ENCODE peak calls at places on chromosomes 16 and 17, in five cellular contexts. One of them, this sample, is unnamed.

GRCh38 chr17:48637323-48638260 is 11.4 kb upstream of the HOXB9 start:
- DNase-seq in Peyer's patch: no peak
- DNase-seq in HEK293T: no peak
- DNase-seq in brain microvascular endothelial cell: no peak
- DNase-seq in stimulated activated CD8-positive, alpha-beta memory T cell treated with anti-CD3 and anti-CD28 coated beads, Interleukin-12 subunit alpha, Interleukin-12 subunit beta, amount 100 ng/mL, for 1 hour: no peak
- DNase-seq in this sample: no peak

GRCh38 chr17:43722921-43723665 is 35.5 kb downstream of the SOST start:
- DNase-seq in Peyer's patch: no peak
- DNase-seq in stimulated activated CD8-positive, alpha-beta memory T cell treated with anti-CD3 and anti-CD28 coated beads, Interleukin-12 subunit alpha, Interleukin-12 subunit beta, amount 100 ng/mL, for 1 hour: no peak
- DNase-seq in brain microvascular endothelial cell: no peak
- DNase-seq in HEK293T: no peak
- DNase-seq in this sample: no peak

GRCh38 chr16:68282064-68282452 is 17.7 kb downstream of the SLC7A6 start:
- DNase-seq in HEK293T: no peak
- DNase-seq in stimulated activated CD8-positive, alpha-beta memory T cell treated with anti-CD3 and anti-CD28 coated beads, Interleukin-12 subunit alpha, Interleukin-12 subunit beta, amount 100 ng/mL, for 1 hour: no peak
- DNase-seq in brain microvascular endothelial cell: no peak
- DNase-seq in Peyer's patch: no peak
- DNase-seq in this sample: no peak

GRCh38 chr17:27630607-27631408 is at the start of gene LGALS9:
- DNase-seq in HEK293T: no peak
- DNase-seq in Peyer's patch: peak; percentile 57
- DNase-seq in brain microvascular endothelial cell: peak; percentile 32
- DNase-seq in stimulated activated CD8-positive, alpha-beta memory T cell treated with anti-CD3 and anti-CD28 coated beads, Interleukin-12 subunit alpha, Interleukin-12 subunit beta, amount 100 ng/mL, for 1 hour: peak; percentile 7
- DNase-seq in this sample: no peak

GRCh38 chr16:19330801-19331484 is 45.4 kb downstream of the CLEC19A start:
- DNase-seq in brain microvascular endothelial cell: peak; percentile 14
- DNase-seq in Peyer's patch: no peak
- DNase-seq in HEK293T: no peak
- DNase-seq in stimulated activated CD8-positive, alpha-beta memory T cell treated with anti-CD3 and anti-CD28 coated beads, Interleukin-12 subunit alpha, Interleukin-12 subunit beta, amount 100 ng/mL, for 1 hour: no peak
- DNase-seq in this sample: no peak

GRCh38 chr17:50280068-50280467 is 5.8 kb downstream of the TMEM92 start:
- DNase-seq in brain microvascular endothelial cell: no peak
- DNase-seq in HEK293T: no peak
- DNase-seq in Peyer's patch: no peak
- DNase-seq in stimulated activated CD8-positive, alpha-beta memory T cell treated with anti-CD3 and anti-CD28 coated beads, Interleukin-12 subunit alpha, Interleukin-12 subunit beta, amount 100 ng/mL, for 1 hour: no peak
- DNase-seq in this sample: no peak

GRCh38 chr16:10581507-10581906 is 1.1 kb upstream of the EMP2 start:
- DNase-seq in Peyer's patch: no peak
- DNase-seq in brain microvascular endothelial cell: no peak
- DNase-seq in HEK293T: no peak
- DNase-seq in stimulated activated CD8-positive, alpha-beta memory T cell treated with anti-CD3 and anti-CD28 coated beads, Interleukin-12 subunit alpha, Interleukin-12 subunit beta, amount 100 ng/mL, for 1 hour: no peak
- DNase-seq in this sample: no peak

GRCh38 chr16:988465-989353 is 7.1 kb downstream of the SOX8 start:
- DNase-seq in stimulated activated CD8-positive, alpha-beta memory T cell treated with anti-CD3 and anti-CD28 coated beads, Interleukin-12 subunit alpha, Interleukin-12 subunit beta, amount 100 ng/mL, for 1 hour: no peak
- DNase-seq in Peyer's patch: no peak
- DNase-seq in brain microvascular endothelial cell: no peak
- DNase-seq in HEK293T: no peak
- DNase-seq in this sample: no peak

GRCh38 chr16:386641-387156 is 4.9 kb upstream of the PGAP6 start:
- DNase-seq in HEK293T: no peak
- DNase-seq in Peyer's patch: no peak
- DNase-seq in stimulated activated CD8-positive, alpha-beta memory T cell treated with anti-CD3 and anti-CD28 coated beads, Interleukin-12 subunit alpha, Interleukin-12 subunit beta, amount 100 ng/mL, for 1 hour: no peak
- DNase-seq in brain microvascular endothelial cell: no peak
- DNase-seq in this sample: no peak

GRCh38 chr16:5064915-5065314 is 841 bp downstream of the C16orf89 start:
- DNase-seq in Peyer's patch: no peak
- DNase-seq in brain microvascular endothelial cell: peak; percentile 26
- DNase-seq in HEK293T: no peak
- DNase-seq in stimulated activated CD8-positive, alpha-beta memory T cell treated with anti-CD3 and anti-CD28 coated beads, Interleukin-12 subunit alpha, Interleukin-12 subunit beta, amount 100 ng/mL, for 1 hour: no peak
- DNase-seq in this sample: no peak

GRCh38 chr16:2949705-2950399 is 14.2 kb upstream of the KREMEN2 start:
- DNase-seq in HEK293T: no peak
- DNase-seq in brain microvascular endothelial cell: no peak
- DNase-seq in stimulated activated CD8-positive, alpha-beta memory T cell treated with anti-CD3 and anti-CD28 coated beads, Interleukin-12 subunit alpha, Interleukin-12 subunit beta, amount 100 ng/mL, for 1 hour: no peak
- DNase-seq in Peyer's patch: no peak
- DNase-seq in this sample: no peak

GRCh38 chr17:1010086-1010450 is 13.1 kb downstream of the TIMM22 start:
- DNase-seq in Peyer's patch: no peak
- DNase-seq in HEK293T: no peak
- DNase-seq in stimulated activated CD8-positive, alpha-beta memory T cell treated with anti-CD3 and anti-CD28 coated beads, Interleukin-12 subunit alpha, Interleukin-12 subunit beta, amount 100 ng/mL, for 1 hour: no peak
- DNase-seq in brain microvascular endothelial cell: no peak
- DNase-seq in this sample: no peak

GRCh38 chr16:85334718-85335583 is 222.7 kb upstream of the CIBAR2 start:
- DNase-seq in Peyer's patch: no peak
- DNase-seq in stimulated activated CD8-positive, alpha-beta memory T cell treated with anti-CD3 and anti-CD28 coated beads, Interleukin-12 subunit alpha, Interleukin-12 subunit beta, amount 100 ng/mL, for 1 hour: no peak
- DNase-seq in brain microvascular endothelial cell: no peak
- DNase-seq in HEK293T: no peak
- DNase-seq in this sample: no peak

GRCh38 chr16:25916091-25916490 is 224.3 kb downstream of the HS3ST4 start:
- DNase-seq in brain microvascular endothelial cell: no peak
- DNase-seq in stimulated activated CD8-positive, alpha-beta memory T cell treated with anti-CD3 and anti-CD28 coated beads, Interleukin-12 subunit alpha, Interleukin-12 subunit beta, amount 100 ng/mL, for 1 hour: no peak
- DNase-seq in HEK293T: no peak
- DNase-seq in Peyer's patch: no peak
- DNase-seq in this sample: no peak

GRCh38 chr16:66899310-66899944 is 19.1 kb downstream of the PDP2 start:
- DNase-seq in brain microvascular endothelial cell: no peak
- DNase-seq in stimulated activated CD8-positive, alpha-beta memory T cell treated with anti-CD3 and anti-CD28 coated beads, Interleukin-12 subunit alpha, Interleukin-12 subunit beta, amount 100 ng/mL, for 1 hour: no peak
- DNase-seq in HEK293T: no peak
- DNase-seq in Peyer's patch: no peak
- DNase-seq in this sample: no peak

GRCh38 chr17:80605326-80606066 is 60.9 kb downstream of the RPTOR start:
- DNase-seq in stimulated activated CD8-positive, alpha-beta memory T cell treated with anti-CD3 and anti-CD28 coated beads, Interleukin-12 subunit alpha, Interleukin-12 subunit beta, amount 100 ng/mL, for 1 hour: peak; percentile 15
- DNase-seq in brain microvascular endothelial cell: peak; percentile 7
- DNase-seq in HEK293T: no peak
- DNase-seq in Peyer's patch: no peak
- DNase-seq in this sample: no peak

GRCh38 chr17:48994548-48995331 is 2.4 kb upstream of the IGF2BP1 start:
- DNase-seq in HEK293T: no peak
- DNase-seq in Peyer's patch: no peak
- DNase-seq in stimulated activated CD8-positive, alpha-beta memory T cell treated with anti-CD3 and anti-CD28 coated beads, Interleukin-12 subunit alpha, Interleukin-12 subunit beta, amount 100 ng/mL, for 1 hour: no peak
- DNase-seq in brain microvascular endothelial cell: no peak
- DNase-seq in this sample: no peak